ENCODE peak calls at places on chromosomes 7 and 10, in seven cellular contexts. W is cardiac muscle cell; T is foreskin fibroblast; X is brain microvascular endothelial cell; I is lower leg skin; D is CD8-positive, alpha-beta T cell; L is neural progenitor cell. A is an unnamed sample.

GRCh38 chr7:1028775-1029636 is 15.3 kb upstream of the GPR146 start:
- DNase-seq in W (peak; percentile 67), T (peak; percentile 93), X (peak; percentile 94), I (peak; percentile 86), D (peak; percentile 57), L (peak; percentile 81), A (peak; percentile 75)

GRCh38 chr7:42925630-42926029 is 6.3 kb downstream of the PSMA2 start:
- DNase-seq in W (no peak), T (no peak), X (no peak), I (no peak), D (no peak), L (no peak), A (no peak)

GRCh38 chr7:155665957-155666287 is 21.5 kb downstream of the RBM33 start:
- DNase-seq in W (no peak), T (peak; percentile 76), X (peak; percentile 73), I (no peak), D (no peak), L (no peak), A (peak; percentile 59)

GRCh38 chr10:29471483-29471859 is 163.3 kb downstream of the SVIL start:
- DNase-seq in W (no peak), T (peak; percentile 66), X (peak; percentile 52), I (no peak), D (no peak), L (no peak), A (peak; percentile 71)

GRCh38 chr7:20236043-20236442 is 18.9 kb upstream of the MACC1 start:
- DNase-seq in W (no peak), T (no peak), X (no peak), I (no peak), D (no peak), L (no peak), A (no peak)

GRCh38 chr10:109978481-109978880 is 29.3 kb upstream of the ADD3 start:
- DNase-seq in W (peak; percentile 45), T (peak; percentile 67), X (peak; percentile 72), I (peak; percentile 58), D (peak; percentile 72), L (peak; percentile 41), A (no peak)

GRCh38 chr10:69786791-69787190 is 14.9 kb upstream of the COL13A1 start:
- DNase-seq in W (no peak), T (peak; percentile 40), X (peak; percentile 41), I (no peak), D (no peak), L (peak; percentile 23), A (no peak)

GRCh38 chr10:51999089-51999488 is 299.7 kb upstream of the CSTF2T start:
- DNase-seq in W (no peak), T (peak; percentile 2), X (no peak), I (no peak), D (no peak), L (no peak), A (no peak)

GRCh38 chr10:133100706-133101463 is 13.2 kb downstream of the ADGRA1 start:
- DNase-seq in W (peak; percentile 55), T (no peak), X (no peak), I (no peak), D (no peak), L (peak; percentile 98), A (no peak)

GRCh38 chr10:114732931-114733330 is 74.9 kb upstream of the ABLIM1 start:
- DNase-seq in W (no peak), T (no peak), X (no peak), I (no peak), D (no peak), L (no peak), A (no peak)

GRCh38 chr7:101128040-101128834 is 1.3 kb downstream of the SERPINE1 start:
- DNase-seq in W (no peak), T (peak; percentile 29), X (peak; percentile 69), I (no peak), D (no peak), L (no peak), A (no peak)

GRCh38 chr10:13594641-13595040 is 7.9 kb downstream of the PRPF18 start:
- DNase-seq in W (no peak), T (no peak), X (no peak), I (no peak), D (no peak), L (no peak), A (no peak)

GRCh38 chr10:107914450-107915276 is 750.2 kb upstream of the SORCS1 start:
- DNase-seq in W (peak; percentile 69), T (no peak), X (no peak), I (no peak), D (no peak), L (peak; percentile 75), A (no peak)
- TF ChIP-seq CTCF in W (no peak), T (no peak), X (no peak), I (no peak), D (no peak), L (peak; percentile 18), A (no peak)

GRCh38 chr7:56105508-56105907 is 768 bp downstream of the CHCHD2 start:
- DNase-seq in W (no peak), T (peak; percentile 79), X (peak; percentile 77), I (no peak), D (peak; percentile 31), L (no peak), A (peak; percentile 42)
- H3K4me3 ChIP-seq in W (peak overlapping the region; percentile 87), T (peak overlapping the region; percentile 70), X (peak overlapping the region; percentile 78), I (peak overlapping the region; percentile 97), D (peak overlapping the region; percentile 75), L (peak overlapping the region; percentile 64), A (peak overlapping the region; percentile 84)

GRCh38 chr7:30744075-30744417 is 7.9 kb upstream of the INMT start:
- DNase-seq in W (no peak), T (no peak), X (no peak), I (no peak), D (no peak), L (no peak), A (no peak)

GRCh38 chr7:30740417-30741181 is 11.3 kb upstream of the INMT start:
- DNase-seq in W (peak; percentile 71), T (peak; percentile 59), X (peak; percentile 58), I (peak; percentile 69), D (peak; percentile 82), L (peak; percentile 80), A (peak; percentile 23)

GRCh38 chr7:30741289-30741688 is 10.6 kb upstream of the INMT start:
- DNase-seq in W (no peak), T (no peak), X (no peak), I (no peak), D (no peak), L (no peak), A (no peak)

GRCh38 chr7:30743371-30744074 is 8.4 kb upstream of the INMT start:
- DNase-seq in W (peak; percentile 40), T (peak; percentile 54), X (peak; percentile 18), I (no peak), D (no peak), L (no peak), A (no peak)

DNA sequence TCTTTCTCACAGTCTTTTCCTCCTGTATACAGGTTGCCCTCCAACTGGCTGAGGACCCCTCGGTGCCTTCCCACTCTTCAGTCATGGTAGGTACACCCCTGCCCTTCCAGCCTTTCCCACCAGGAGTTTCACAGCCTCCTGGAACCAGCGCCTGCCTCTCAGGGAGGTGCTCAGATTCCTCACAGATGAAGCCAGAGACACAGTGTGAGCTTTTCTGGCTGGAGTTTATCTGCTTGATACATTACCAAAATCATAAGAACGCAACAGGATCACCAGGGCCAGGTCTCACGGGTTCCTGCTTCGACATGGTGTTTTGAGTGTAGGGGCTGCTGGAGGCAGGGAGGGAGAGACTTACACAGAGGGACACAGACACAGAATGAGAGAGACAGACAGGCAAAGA is 6.7 kb upstream of the INMT start:
- DNase-seq in W (no peak), T (no peak), X (no peak), I (no peak), D (no peak), L (no peak), A (no peak)
- TF ChIP-seq CTCF in W (no peak), T (no peak), X (no peak), I (no peak), D (no peak), L (no peak), A (no peak)

GRCh38 chr7:49247759-49248158 is 323.4 kb downstream of the CDC14C start:
- DNase-seq in W (no peak), T (no peak), X (no peak), I (no peak), D (no peak), L (no peak), A (no peak)

GRCh38 chr7:49244543-49244942 is 320.2 kb downstream of the CDC14C start:
- DNase-seq in W (no peak), T (no peak), X (no peak), I (no peak), D (no peak), L (peak; percentile 63), A (no peak)

GRCh38 chr7:49243521-49243920 is 319.2 kb downstream of the CDC14C start:
- DNase-seq in W (no peak), T (no peak), X (no peak), I (no peak), D (no peak), L (no peak), A (no peak)

GRCh38 chr7:49245062-49245461 is 320.7 kb downstream of the CDC14C start:
- DNase-seq in W (no peak), T (no peak), X (no peak), I (no peak), D (no peak), L (no peak), A (no peak)
- H3K4me3 ChIP-seq in W (no peak overlapping the region), T (no peak overlapping the region), X (no peak overlapping the region), I (no peak overlapping the region), D (no peak overlapping the region), L (no peak overlapping the region), A (no peak overlapping the region)

DNA sequence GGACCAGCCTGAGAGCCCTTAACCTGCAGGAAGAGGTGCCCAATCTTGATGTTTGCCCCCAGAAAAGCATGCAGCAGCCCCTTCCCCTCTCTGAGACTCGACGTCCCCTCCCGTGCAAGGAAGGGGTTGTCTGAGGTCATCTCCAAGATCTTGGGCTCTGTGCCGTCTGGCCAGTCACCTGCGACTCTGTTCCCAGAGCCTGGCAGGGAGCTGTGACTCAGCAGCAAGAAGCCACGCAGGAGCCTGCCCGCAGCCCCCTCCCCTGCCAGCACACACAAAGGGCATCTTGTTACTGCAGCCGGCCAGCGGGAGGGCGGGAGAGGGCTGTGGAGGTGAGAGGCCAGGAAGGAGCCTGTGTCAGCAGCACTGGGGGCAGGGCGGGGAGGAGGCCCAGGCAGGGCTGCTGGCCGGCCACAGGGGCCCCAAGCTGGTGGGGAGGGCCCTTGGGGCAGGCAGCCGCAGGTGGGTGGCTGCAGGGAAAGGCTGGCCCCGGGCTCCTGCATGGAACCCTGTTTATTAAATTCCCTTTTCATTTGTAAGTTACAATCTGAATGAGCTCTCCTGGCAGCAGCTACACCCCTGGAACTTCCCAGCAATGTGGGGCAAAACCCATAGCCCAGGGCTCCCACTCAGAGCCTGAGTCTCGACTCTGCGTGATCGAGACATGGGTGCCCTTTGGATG is 103.7 kb upstream of the ZMIZ1 start:
- DNase-seq in W (peak; percentile 70), T (no peak), X (peak; percentile 17), I (no peak), D (no peak), L (peak; percentile 88), A (no peak)
- TF ChIP-seq CTCF in W (no peak), T (no peak), X (no peak), I (no peak), D (no peak), L (no peak), A (no peak)

A was measured in AG09309.